ENCODE peak calls at places on chromosomes 12 and 14, in five cellular contexts. R, F, D, C and Z are unnamed samples. For H3K27me3, the result is how much of the 10 kb centered on the place peaks cover.

GRCh38 chr12:122043476-122043875 is 21.8 kb downstream of the BCL7A start:
- DNase-seq in R (no peak), F (no peak), D (no peak), C (no peak), Z (no peak)

GRCh38 chr12:108322998-108323397 is 16.1 kb downstream of the CMKLR1 start:
- DNase-seq in R (no peak), F (no peak), D (no peak), C (no peak), Z (no peak)

GRCh38 chr12:76591461-76591860 is 31.9 kb upstream of the OSBPL8 start:
- DNase-seq in R (no peak), F (no peak), D (peak), C (no peak), Z (no peak)

GRCh38 chr12:94046626-94047410 is 101.6 kb upstream of the PLXNC1 start:
- DNase-seq in R (no peak), F (no peak), D (no peak), C (no peak), Z (peak)

GRCh38 chr12:104971276-104971675 is 13.2 kb upstream of the SLC41A2 start:
- DNase-seq in R (no peak), F (no peak), D (no peak), C (no peak), Z (no peak)

GRCh38 chr12:52190860-52191729 is 719 bp downstream of the KRT80 start:
- DNase-seq in R (no peak), F (no peak), D (peak), C (no peak), Z (no peak)

GRCh38 chr14:50875359-50876090 is 3.7 kb downstream of the ABHD12B start:
- DNase-seq in R (no peak), F (no peak), D (peak), C (no peak), Z (no peak)

GRCh38 chr12:130761537-130762318 is 45.6 kb upstream of the RIMBP2 start:
- DNase-seq in R (peak), F (peak), D (peak), C (no peak), Z (no peak)

GRCh38 chr12:18827913-18828312 is 90.0 kb downstream of the CAPZA3 start:
- DNase-seq in R (no peak), F (no peak), D (no peak), C (no peak), Z (no peak)

GRCh38 chr12:67592228-67593011 is 56.1 kb upstream of the DYRK2 start:
- DNase-seq in R (no peak), F (no peak), D (peak), C (no peak), Z (no peak)

GRCh38 chr14:89660183-89660582 is 243.2 kb upstream of the FOXN3 start:
- DNase-seq in R (peak), F (no peak), D (peak), C (no peak), Z (no peak)

GRCh38 chr14:32004300-32004699 is 72.8 kb upstream of the ARHGAP5 start:
- DNase-seq in R (no peak), F (no peak), D (no peak), C (no peak), Z (no peak)

GRCh38 chr14:24665440-24665991 is 31.5 kb upstream of the GZMB start:
- DNase-seq in R (no peak), F (no peak), D (no peak), C (no peak), Z (no peak)

GRCh38 chr12:56635539-56636117 is 5.5 kb upstream of the BAZ2A start:
- DNase-seq in R (no peak), F (no peak), D (no peak), C (no peak), Z (no peak)

GRCh38 chr14:103343164-103343879 is 9.3 kb downstream of the EIF5 start:
- DNase-seq in R (no peak), F (no peak), D (no peak), C (no peak), Z (no peak)

GRCh38 chr14:103346286-103346685 is 12.2 kb downstream of the EIF5 start:
- DNase-seq in R (no peak), F (no peak), D (peak), C (no peak), Z (no peak)

GRCh38 chr14:103341250-103342129 is 7.5 kb downstream of the EIF5 start:
- DNase-seq in R (no peak), F (no peak), D (no peak), C (no peak), Z (no peak)

GRCh38 chr14:103347091-103347815 is 13.2 kb downstream of the EIF5 start:
- DNase-seq in R (no peak), F (no peak), D (no peak), C (no peak), Z (no peak)

DNA sequence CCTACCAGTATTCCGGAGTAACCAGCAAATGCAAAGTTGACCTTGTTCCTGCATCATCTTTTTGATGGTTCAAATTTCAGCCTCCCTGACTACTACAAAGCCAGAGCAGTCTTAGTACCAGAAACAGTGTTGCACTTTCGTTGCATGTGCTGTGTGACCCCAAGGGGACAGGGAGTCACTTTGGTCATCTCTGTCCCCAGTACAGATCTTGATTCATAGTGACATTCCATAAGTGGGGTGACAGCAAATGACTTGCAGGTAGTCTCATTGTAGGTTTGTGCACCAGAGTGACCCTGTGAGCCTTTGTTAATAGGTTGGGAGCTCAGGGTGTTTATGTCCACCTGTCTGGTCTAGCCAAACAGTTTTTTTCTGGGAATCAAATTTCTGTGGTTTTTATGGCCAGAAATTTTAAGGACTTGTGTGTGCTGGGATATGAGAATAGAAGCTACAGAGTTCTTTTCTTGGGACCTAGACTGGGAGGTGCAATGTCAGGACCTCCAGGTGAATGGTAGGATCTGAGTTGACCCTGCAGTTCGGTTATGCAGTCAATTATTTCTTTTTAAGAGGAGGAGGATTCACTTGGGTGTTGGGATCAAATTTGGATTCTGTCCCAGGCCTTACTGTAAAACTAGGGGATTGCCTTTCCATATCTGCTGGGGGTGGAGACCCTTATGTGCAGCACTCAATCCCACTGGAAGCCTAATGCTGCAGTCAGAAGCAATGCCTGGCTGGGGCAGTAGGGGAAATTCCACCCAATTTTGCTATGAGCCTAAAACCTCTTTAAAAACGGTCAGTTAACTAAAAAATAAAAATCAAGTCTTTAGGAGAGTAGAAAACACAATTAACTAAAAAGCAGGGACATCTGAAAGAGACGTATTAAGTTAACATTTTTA is 10.1 kb downstream of the EIF5 start:
- DNase-seq in R (no peak), F (no peak), D (no peak), C (no peak), Z (no peak)
- TF ChIP-seq POLR2A in R (no peak), F (no peak), D (no peak), C (no peak), Z (no peak)

GRCh38 chr12:127690161-127690560 is 576.8 kb upstream of the TMEM132C start:
- DNase-seq in R (no peak), F (no peak), D (no peak), C (no peak), Z (no peak)
- TF ChIP-seq CTCF in R (no peak), F (no peak), D (peak), C (no peak), Z (no peak)

GRCh38 chr12:111645433-111645832 is 40.3 kb downstream of the BRAP start:
- DNase-seq in R (no peak), F (no peak), D (peak), C (no peak), Z (no peak)

GRCh38 chr12:111640498-111640897 is 41.4 kb upstream of the ATXN2 start:
- DNase-seq in R (no peak), F (no peak), D (no peak), C (no peak), Z (no peak)

GRCh38 chr12:111638576-111638975 is 39.5 kb upstream of the ATXN2 start:
- DNase-seq in R (no peak), F (peak), D (no peak), C (no peak), Z (no peak)

GRCh38 chr12:111643428-111643826 is 42.3 kb downstream of the BRAP start:
- DNase-seq in R (no peak), F (peak), D (peak), C (no peak), Z (no peak)

GRCh38 chr12:111642681-111643427 is 42.9 kb downstream of the BRAP start:
- DNase-seq in R (no peak), F (no peak), D (no peak), C (no peak), Z (no peak)
- H3K27me3 ChIP-seq in R (under half), F (under half), D (under half), C (under half), Z (under half)

GRCh38 chr12:120999191-121000120 is 16.8 kb downstream of the C12orf43 start:
- DNase-seq in R (no peak), F (no peak), D (peak), C (no peak), Z (no peak)

GRCh38 chr12:120997448-120997847 is 18.8 kb downstream of the C12orf43 start:
- DNase-seq in R (no peak), F (no peak), D (no peak), C (no peak), Z (no peak)

GRCh38 chr12:120996133-120996746 is 17.9 kb downstream of the HNF1A start:
- DNase-seq in R (no peak), F (no peak), D (no peak), C (no peak), Z (no peak)

GRCh38 chr12:121000530-121000929 is 15.8 kb downstream of the C12orf43 start:
- DNase-seq in R (no peak), F (no peak), D (no peak), C (no peak), Z (peak)

DNA sequence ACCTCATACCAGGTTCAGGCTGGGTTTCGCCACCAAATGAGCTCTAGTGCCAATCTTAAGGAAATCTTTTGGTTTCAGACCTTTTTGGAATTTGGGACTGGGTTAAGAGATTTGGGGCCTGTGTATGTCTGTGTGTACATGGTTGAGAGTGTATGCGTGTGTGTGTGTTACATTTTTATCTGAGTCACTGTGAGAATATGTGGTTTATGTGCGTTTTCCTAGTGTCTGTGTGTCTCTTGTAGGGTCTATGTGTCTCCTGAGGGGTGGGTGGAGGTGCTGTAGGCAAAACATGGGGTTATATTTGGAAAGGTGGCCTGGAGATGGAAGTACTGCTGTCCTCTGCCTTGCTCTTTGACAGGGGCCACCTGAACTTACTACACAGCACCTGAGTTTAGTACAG is 17.9 kb downstream of the C12orf43 start:
- DNase-seq in R (no peak), F (no peak), D (peak), C (no peak), Z (no peak)
- TF ChIP-seq POLR2A in R (no peak), F (no peak), D (no peak), C (no peak), Z (no peak)

DNA sequence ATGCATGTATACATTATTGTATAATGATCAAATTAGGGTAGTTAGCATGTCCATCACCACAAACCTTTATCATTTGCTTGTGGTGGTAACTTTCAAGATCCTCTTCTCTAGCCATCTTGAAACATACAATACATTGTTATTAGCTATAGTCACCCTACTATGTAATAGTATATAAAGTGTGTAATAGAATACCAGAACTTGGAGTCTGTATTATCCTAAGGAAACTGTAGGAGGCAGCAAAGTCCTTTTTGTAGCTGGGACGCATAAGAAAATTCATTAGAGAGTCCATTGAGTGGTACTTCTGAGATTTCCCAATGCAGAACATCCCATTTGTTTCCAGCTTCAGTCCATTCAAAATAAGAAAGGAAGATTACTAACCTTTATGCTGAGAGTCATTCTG is 325.9 kb upstream of the LRFN5 start:
- DNase-seq in R (no peak), F (no peak), D (no peak), C (no peak), Z (no peak)
- TF ChIP-seq CTCF in R (no peak), F (no peak), D (peak), C (no peak), Z (no peak)

GRCh38 chr14:76472199-76472723 is 96.3 kb downstream of the ESRRB start:
- DNase-seq in R (no peak), F (no peak), D (no peak), C (no peak), Z (no peak)
- H3K27me3 ChIP-seq in R (under half), F (under half), D (under half), C (under half), Z (under half)